ENCODE peak calls at places on chromosomes 4 and X, in six cellular contexts. D is cortex of kidney, I is foreskin melanocyte, U is germinal center, X is prostate gland, V is PC-9. F is an unnamed sample.

GRCh38 chrX:53374222-53374820 is 48.1 kb downstream of the SMC1A start:
- DNase-seq in D (no peak), I (no peak), U (no peak), X (no peak), V (no peak), F (no peak)

GRCh38 chr4:82865592-82865991 is 25.4 kb downstream of the SEC31A start:
- DNase-seq in D (no peak), I (peak), U (no peak), X (no peak), V (peak), F (no peak)

GRCh38 chr4:123977623-123978022 is 581.0 kb downstream of the SPRY1 start:
- DNase-seq in D (no peak), I (peak), U (no peak), X (no peak), V (no peak), F (no peak)

GRCh38 chrX:28542791-28543190 is 44.5 kb upstream of the IL1RAPL1 start:
- DNase-seq in D (no peak), I (no peak), U (no peak), X (no peak), V (no peak), F (no peak)

GRCh38 chr4:170464614-170465197 is 374.9 kb upstream of the AADAT start:
- DNase-seq in D (no peak), I (no peak), U (no peak), X (no peak), V (no peak), F (peak)

GRCh38 chr4:164251257-164251656 is 502.7 kb upstream of the SMIM31 start:
- DNase-seq in D (no peak), I (peak), U (no peak), X (peak), V (no peak), F (no peak)

GRCh38 chr4:74738756-74739155 is 55.6 kb downstream of the BTC start:
- DNase-seq in D (no peak), I (no peak), U (no peak), X (no peak), V (no peak), F (no peak)

GRCh38 chrX:19810809-19811208 is 76.6 kb downstream of the SH3KBP1 start:
- DNase-seq in D (no peak), I (peak), U (no peak), X (no peak), V (no peak), F (no peak)

GRCh38 chr4:82903737-82904136 is 3.2 kb downstream of the THAP9 start:
- DNase-seq in D (no peak), I (no peak), U (no peak), X (no peak), V (no peak), F (no peak)

GRCh38 chr4:4394644-4395043 is 7.7 kb downstream of the NSG1 start:
- DNase-seq in D (no peak), I (peak), U (no peak), X (peak), V (no peak), F (no peak)

GRCh38 chr4:56118845-56119244 is 170.1 kb downstream of the CEP135 start:
- DNase-seq in D (no peak), I (peak), U (no peak), X (no peak), V (no peak), F (no peak)

GRCh38 chr4:83810428-83810827 is 274.5 kb downstream of the GPAT3 start:
- DNase-seq in D (no peak), I (no peak), U (no peak), X (no peak), V (no peak), F (no peak)

GRCh38 chr4:78610546-78611214 is 59.1 kb downstream of the ANXA3 start:
- DNase-seq in D (no peak), I (peak), U (no peak), X (no peak), V (no peak), F (no peak)

GRCh38 chr4:105923507-105924238 is 28.4 kb downstream of the NPNT start:
- DNase-seq in D (no peak), I (peak), U (no peak), X (no peak), V (no peak), F (peak)

GRCh38 chr4:173859091-173859713 is 329.2 kb upstream of the HAND2 start:
- DNase-seq in D (no peak), I (no peak), U (no peak), X (no peak), V (no peak), F (no peak)

GRCh38 chrX:153560466-153560865 is 38.5 kb downstream of the CCNQ start:
- DNase-seq in D (no peak), I (no peak), U (no peak), X (no peak), V (no peak), F (no peak)

GRCh38 chrX:12304261-12304660 is 166.0 kb downstream of the FRMPD4 start:
- DNase-seq in D (no peak), I (no peak), U (no peak), X (no peak), V (no peak), F (no peak)

GRCh38 chr4:145097331-145097820 is 620 bp downstream of the ANAPC10 start:
- DNase-seq in D (no peak), I (no peak), U (no peak), X (no peak), V (no peak), F (no peak)

GRCh38 chr4:26088433-26088928 is 174.5 kb downstream of the SMIM20 start:
- DNase-seq in D (no peak), I (no peak), U (no peak), X (peak), V (peak), F (no peak)

F was measured in ELF-1.